ENCODE peak calls at places on chromosomes 4 and X, in eight cellular contexts. One of them, this sample, is unnamed.

GRCh38 chr4:133776503-133776902 is 425.1 kb downstream of the PABPC4L start:
- DNase-seq in IMR-90: no peak
- DNase-seq in adrenal gland: no peak
- DNase-seq in MM.1S: no peak
- DNase-seq in testis: no peak
- DNase-seq in kidney: no peak
- DNase-seq in fibroblast of lung: no peak
- DNase-seq in mucosa of descending colon: no peak
- DNase-seq in this sample: no peak

GRCh38 chr4:522438-522837 is 23.4 kb downstream of the PIGG start:
- DNase-seq in adrenal gland: no peak
- DNase-seq in IMR-90: no peak
- DNase-seq in testis: no peak
- DNase-seq in kidney: peak
- DNase-seq in fibroblast of lung: no peak
- DNase-seq in MM.1S: no peak
- DNase-seq in mucosa of descending colon: no peak
- DNase-seq in this sample: no peak

GRCh38 chrX:129785160-129785947 is 5.6 kb downstream of the SASH3 start:
- DNase-seq in fibroblast of lung: no peak
- DNase-seq in adrenal gland: no peak
- DNase-seq in MM.1S: no peak
- DNase-seq in testis: no peak
- DNase-seq in IMR-90: no peak
- DNase-seq in mucosa of descending colon: no peak
- DNase-seq in kidney: no peak
- DNase-seq in this sample: no peak

GRCh38 chr4:5888222-5888701 is 4.6 kb downstream of the CRMP1 start:
- DNase-seq in kidney: no peak
- DNase-seq in fibroblast of lung: peak
- DNase-seq in testis: no peak
- DNase-seq in IMR-90: no peak
- DNase-seq in adrenal gland: no peak
- DNase-seq in MM.1S: no peak
- DNase-seq in mucosa of descending colon: no peak
- DNase-seq in this sample: no peak

GRCh38 chrX:84340981-84341380 is 153.0 kb upstream of the RPS6KA6 start:
- DNase-seq in IMR-90: peak
- DNase-seq in fibroblast of lung: peak
- DNase-seq in adrenal gland: no peak
- DNase-seq in MM.1S: no peak
- DNase-seq in mucosa of descending colon: no peak
- DNase-seq in testis: no peak
- DNase-seq in kidney: no peak
- DNase-seq in this sample: peak

GRCh38 chr4:22356996-22357596 is 158.8 kb downstream of the ADGRA3 start:
- DNase-seq in IMR-90: peak
- DNase-seq in kidney: no peak
- DNase-seq in testis: no peak
- DNase-seq in MM.1S: peak
- DNase-seq in mucosa of descending colon: no peak
- DNase-seq in adrenal gland: no peak
- DNase-seq in fibroblast of lung: peak
- DNase-seq in this sample: peak

GRCh38 chr4:153542835-153543234 is 76.7 kb downstream of the TMEM131L start:
- DNase-seq in MM.1S: no peak
- DNase-seq in fibroblast of lung: no peak
- DNase-seq in kidney: no peak
- DNase-seq in testis: no peak
- DNase-seq in mucosa of descending colon: no peak
- DNase-seq in adrenal gland: no peak
- DNase-seq in IMR-90: no peak
- DNase-seq in this sample: no peak

GRCh38 chr4:146379744-146380143 is 142.0 kb downstream of the SLC10A7 start:
- DNase-seq in adrenal gland: no peak
- DNase-seq in testis: no peak
- DNase-seq in MM.1S: no peak
- DNase-seq in IMR-90: peak
- DNase-seq in kidney: no peak
- DNase-seq in fibroblast of lung: peak
- DNase-seq in mucosa of descending colon: no peak
- DNase-seq in this sample: no peak

GRCh38 chr4:15153662-15154061 is 151.4 kb downstream of the CPEB2 start:
- DNase-seq in testis: no peak
- DNase-seq in kidney: no peak
- DNase-seq in adrenal gland: no peak
- DNase-seq in mucosa of descending colon: no peak
- DNase-seq in fibroblast of lung: no peak
- DNase-seq in IMR-90: peak
- DNase-seq in MM.1S: no peak
- DNase-seq in this sample: no peak

GRCh38 chr4:15150636-15151432 is 148.6 kb downstream of the CPEB2 start:
- DNase-seq in kidney: no peak
- DNase-seq in fibroblast of lung: no peak
- DNase-seq in MM.1S: no peak
- DNase-seq in mucosa of descending colon: no peak
- DNase-seq in IMR-90: no peak
- DNase-seq in adrenal gland: no peak
- DNase-seq in testis: no peak
- DNase-seq in this sample: no peak

GRCh38 chr4:15149234-15149841 is 147.1 kb downstream of the CPEB2 start:
- DNase-seq in MM.1S: no peak
- DNase-seq in kidney: no peak
- DNase-seq in IMR-90: peak
- DNase-seq in adrenal gland: no peak
- DNase-seq in mucosa of descending colon: no peak
- DNase-seq in fibroblast of lung: peak
- DNase-seq in testis: no peak
- DNase-seq in this sample: no peak

GRCh38 chr4:15147709-15148651 is 145.7 kb downstream of the CPEB2 start:
- DNase-seq in adrenal gland: no peak
- DNase-seq in MM.1S: no peak
- DNase-seq in mucosa of descending colon: no peak
- DNase-seq in fibroblast of lung: no peak
- DNase-seq in IMR-90: no peak
- DNase-seq in testis: peak
- DNase-seq in kidney: no peak
- DNase-seq in this sample: no peak

DNA sequence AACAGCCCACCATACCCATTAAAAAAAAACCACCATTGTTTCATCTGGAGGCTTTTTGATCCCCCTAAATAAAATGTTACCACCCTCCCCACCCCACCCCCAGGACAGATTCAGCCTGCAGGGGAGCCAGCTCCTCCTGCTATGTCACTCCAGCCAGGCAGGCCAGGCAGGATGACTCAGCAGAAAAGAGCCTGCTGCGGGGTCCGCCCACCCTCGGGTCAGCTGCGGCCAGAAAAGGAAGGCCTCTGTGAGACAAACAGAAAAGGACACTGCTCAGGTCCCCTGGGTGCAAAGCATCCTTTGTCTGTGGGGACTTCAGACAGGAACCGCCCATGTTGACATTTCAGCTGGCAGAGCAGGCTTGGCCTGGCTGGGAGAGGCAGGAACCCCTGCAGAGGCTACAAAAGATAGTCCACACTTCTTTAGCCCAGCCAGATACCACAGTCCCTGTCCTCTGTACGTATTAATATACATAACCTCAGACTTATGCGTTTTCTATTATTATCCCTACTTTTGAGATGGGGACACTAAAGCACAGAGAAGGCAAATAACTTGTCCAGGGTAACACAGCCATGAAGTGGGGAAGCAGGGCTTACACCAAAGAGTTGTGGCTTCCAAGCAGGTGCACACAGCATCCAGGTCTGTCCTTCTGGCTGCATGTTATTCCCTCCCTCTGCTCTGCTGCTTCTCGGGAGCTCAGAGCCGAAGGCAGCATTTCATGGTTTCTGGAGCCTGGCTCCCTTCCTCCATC is 147.7 kb downstream of the CPEB2 start:
- DNase-seq in fibroblast of lung: peak
- DNase-seq in mucosa of descending colon: peak
- DNase-seq in MM.1S: peak
- DNase-seq in testis: peak
- DNase-seq in IMR-90: peak
- DNase-seq in adrenal gland: peak
- DNase-seq in kidney: peak
- DNase-seq in this sample: peak
- TF ChIP-seq CTCF in fibroblast of lung: peak
- TF ChIP-seq CTCF in mucosa of descending colon: no peak
- TF ChIP-seq CTCF in MM.1S: no peak
- TF ChIP-seq CTCF in testis: no peak
- TF ChIP-seq CTCF in IMR-90: peak
- TF ChIP-seq CTCF in adrenal gland: peak
- TF ChIP-seq CTCF in kidney: no peak
- TF ChIP-seq CTCF in this sample: no peak

GRCh38 chr4:143406523-143406922 is 69.8 kb downstream of the GAB1 start:
- DNase-seq in mucosa of descending colon: peak
- DNase-seq in fibroblast of lung: peak
- DNase-seq in adrenal gland: peak
- DNase-seq in testis: peak
- DNase-seq in IMR-90: no peak
- DNase-seq in kidney: peak
- DNase-seq in MM.1S: no peak
- DNase-seq in this sample: peak

GRCh38 chr4:143410015-143410414 is 73.3 kb downstream of the GAB1 start:
- DNase-seq in MM.1S: no peak
- DNase-seq in testis: no peak
- DNase-seq in adrenal gland: no peak
- DNase-seq in mucosa of descending colon: no peak
- DNase-seq in fibroblast of lung: no peak
- DNase-seq in IMR-90: no peak
- DNase-seq in kidney: no peak
- DNase-seq in this sample: no peak

GRCh38 chr4:143407475-143407874 is 70.8 kb downstream of the GAB1 start:
- DNase-seq in kidney: no peak
- DNase-seq in mucosa of descending colon: no peak
- DNase-seq in testis: no peak
- DNase-seq in MM.1S: no peak
- DNase-seq in adrenal gland: no peak
- DNase-seq in fibroblast of lung: no peak
- DNase-seq in IMR-90: no peak
- DNase-seq in this sample: peak

GRCh38 chr4:143411527-143412480 is 75.1 kb downstream of the GAB1 start:
- DNase-seq in MM.1S: no peak
- DNase-seq in IMR-90: peak
- DNase-seq in adrenal gland: peak
- DNase-seq in testis: peak
- DNase-seq in kidney: no peak
- DNase-seq in mucosa of descending colon: no peak
- DNase-seq in fibroblast of lung: peak
- DNase-seq in this sample: no peak
- H3K4me3 ChIP-seq in MM.1S: no peak
- H3K4me3 ChIP-seq in IMR-90: no peak
- H3K4me3 ChIP-seq in adrenal gland: no peak
- H3K4me3 ChIP-seq in testis: no peak
- H3K4me3 ChIP-seq in kidney: no peak
- H3K4me3 ChIP-seq in mucosa of descending colon: no peak
- H3K4me3 ChIP-seq in fibroblast of lung: no peak
- H3K4me3 ChIP-seq in this sample: no peak

GRCh38 chrX:53674581-53674980 is 11.9 kb downstream of the HUWE1 start:
- DNase-seq in fibroblast of lung: peak
- DNase-seq in MM.1S: no peak
- DNase-seq in adrenal gland: no peak
- DNase-seq in kidney: no peak
- DNase-seq in IMR-90: peak
- DNase-seq in mucosa of descending colon: no peak
- DNase-seq in testis: no peak
- DNase-seq in this sample: peak

GRCh38 chrX:53682885-53683555 is 3.5 kb downstream of the HUWE1 start:
- DNase-seq in fibroblast of lung: peak
- DNase-seq in adrenal gland: peak
- DNase-seq in IMR-90: peak
- DNase-seq in MM.1S: peak
- DNase-seq in mucosa of descending colon: peak
- DNase-seq in testis: peak
- DNase-seq in kidney: no peak
- DNase-seq in this sample: peak

GRCh38 chrX:53681661-53682060 is 4.9 kb downstream of the HUWE1 start:
- DNase-seq in kidney: no peak
- DNase-seq in MM.1S: no peak
- DNase-seq in adrenal gland: no peak
- DNase-seq in fibroblast of lung: peak
- DNase-seq in IMR-90: peak
- DNase-seq in mucosa of descending colon: no peak
- DNase-seq in testis: no peak
- DNase-seq in this sample: peak

GRCh38 chrX:53683556-53684414 is 2.7 kb downstream of the HUWE1 start:
- DNase-seq in MM.1S: peak
- DNase-seq in fibroblast of lung: peak
- DNase-seq in mucosa of descending colon: peak
- DNase-seq in testis: peak
- DNase-seq in adrenal gland: peak
- DNase-seq in IMR-90: peak
- DNase-seq in kidney: peak
- DNase-seq in this sample: peak

DNA sequence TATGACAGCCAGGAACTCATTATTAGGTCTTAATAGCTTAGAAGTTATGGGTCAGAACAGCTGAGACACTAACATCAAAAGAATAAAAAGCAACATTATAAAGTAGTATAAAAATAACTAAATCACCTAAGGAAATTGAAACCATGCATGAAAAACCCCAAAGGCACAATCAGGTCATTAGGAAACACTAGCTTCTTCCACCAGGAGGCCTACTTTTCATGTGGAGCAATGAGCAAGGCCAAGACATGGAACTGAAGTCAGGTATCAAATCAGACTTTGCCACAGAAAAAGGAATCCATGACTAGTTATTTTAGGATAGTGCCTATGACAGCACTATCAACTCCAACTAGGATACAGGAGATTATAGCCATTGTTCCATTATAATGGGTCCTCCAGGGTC is 7.9 kb downstream of the HUWE1 start:
- DNase-seq in kidney: no peak
- DNase-seq in IMR-90: no peak
- DNase-seq in adrenal gland: no peak
- DNase-seq in MM.1S: no peak
- DNase-seq in testis: no peak
- DNase-seq in mucosa of descending colon: no peak
- DNase-seq in fibroblast of lung: no peak
- DNase-seq in this sample: peak
- TF ChIP-seq CTCF in kidney: no peak
- TF ChIP-seq CTCF in IMR-90: no peak
- TF ChIP-seq CTCF in adrenal gland: peak
- TF ChIP-seq CTCF in MM.1S: peak
- TF ChIP-seq CTCF in testis: no peak
- TF ChIP-seq CTCF in mucosa of descending colon: no peak
- TF ChIP-seq CTCF in fibroblast of lung: peak
- TF ChIP-seq CTCF in this sample: peak

GRCh38 chr4:17336986-17337385 is 174.9 kb downstream of the QDPR start:
- DNase-seq in testis: no peak
- DNase-seq in MM.1S: no peak
- DNase-seq in mucosa of descending colon: no peak
- DNase-seq in fibroblast of lung: no peak
- DNase-seq in adrenal gland: no peak
- DNase-seq in IMR-90: no peak
- DNase-seq in kidney: no peak
- DNase-seq in this sample: no peak

GRCh38 chr4:17336524-17336941 is 175.4 kb downstream of the QDPR start:
- DNase-seq in kidney: peak
- DNase-seq in MM.1S: peak
- DNase-seq in IMR-90: peak
- DNase-seq in fibroblast of lung: peak
- DNase-seq in mucosa of descending colon: peak
- DNase-seq in testis: no peak
- DNase-seq in adrenal gland: peak
- DNase-seq in this sample: no peak

GRCh38 chr4:17336069-17336468 is 175.8 kb downstream of the QDPR start:
- DNase-seq in adrenal gland: no peak
- DNase-seq in fibroblast of lung: no peak
- DNase-seq in kidney: no peak
- DNase-seq in testis: no peak
- DNase-seq in mucosa of descending colon: no peak
- DNase-seq in IMR-90: no peak
- DNase-seq in MM.1S: no peak
- DNase-seq in this sample: no peak

GRCh38 chr4:17332483-17332882 is 179.4 kb downstream of the QDPR start:
- DNase-seq in adrenal gland: no peak
- DNase-seq in kidney: no peak
- DNase-seq in testis: no peak
- DNase-seq in IMR-90: no peak
- DNase-seq in mucosa of descending colon: no peak
- DNase-seq in fibroblast of lung: no peak
- DNase-seq in MM.1S: no peak
- DNase-seq in this sample: no peak

GRCh38 chr4:17335371-17335770 is 176.5 kb downstream of the QDPR start:
- DNase-seq in adrenal gland: no peak
- DNase-seq in testis: no peak
- DNase-seq in MM.1S: no peak
- DNase-seq in IMR-90: no peak
- DNase-seq in kidney: no peak
- DNase-seq in mucosa of descending colon: no peak
- DNase-seq in fibroblast of lung: no peak
- DNase-seq in this sample: no peak
- H3K4me3 ChIP-seq in adrenal gland: no peak
- H3K4me3 ChIP-seq in testis: no peak
- H3K4me3 ChIP-seq in MM.1S: no peak
- H3K4me3 ChIP-seq in IMR-90: no peak
- H3K4me3 ChIP-seq in kidney: no peak
- H3K4me3 ChIP-seq in mucosa of descending colon: no peak
- H3K4me3 ChIP-seq in fibroblast of lung: no peak
- H3K4me3 ChIP-seq in this sample: no peak